ENCODE peak calls at places on chromosome 13, in four cellular contexts. One of them, this sample, is unnamed.

GRCh38 chr13:101829484-101829883 is 377.0 kb downstream of the ITGBL1 start:
- DNase-seq in K562: no peak
- DNase-seq in HL-60: no peak
- DNase-seq in GM12878: no peak
- DNase-seq in this sample: no peak

GRCh38 chr13:35768551-35768950 is 292.1 kb upstream of the MAB21L1 start:
- DNase-seq in K562: no peak
- DNase-seq in HL-60: no peak
- DNase-seq in GM12878: no peak
- DNase-seq in this sample: no peak

GRCh38 chr13:99228737-99229691 is 28.4 kb downstream of the UBAC2 start:
- DNase-seq in K562: peak
- DNase-seq in HL-60: peak
- DNase-seq in GM12878: peak
- DNase-seq in this sample: no peak

GRCh38 chr13:38697628-38698333 is 10.9 kb downstream of the FREM2 start:
- DNase-seq in K562: no peak
- DNase-seq in HL-60: no peak
- DNase-seq in GM12878: no peak
- DNase-seq in this sample: no peak

GRCh38 chr13:33045829-33046592 is 29.8 kb downstream of the KL start:
- DNase-seq in K562: no peak
- DNase-seq in HL-60: no peak
- DNase-seq in GM12878: no peak
- DNase-seq in this sample: no peak

GRCh38 chr13:30438286-30438685 is 16.0 kb downstream of the UBE2L5 start:
- DNase-seq in K562: no peak
- DNase-seq in HL-60: no peak
- DNase-seq in GM12878: no peak
- DNase-seq in this sample: no peak

GRCh38 chr13:51978836-51979556 is 32.3 kb downstream of the ATP7B start:
- DNase-seq in K562: peak
- DNase-seq in HL-60: no peak
- DNase-seq in GM12878: no peak
- DNase-seq in this sample: no peak

GRCh38 chr13:71634605-71635443 is 232.2 kb downstream of the DACH1 start:
- DNase-seq in K562: no peak
- DNase-seq in HL-60: no peak
- DNase-seq in GM12878: no peak
- DNase-seq in this sample: no peak

GRCh38 chr13:85379433-85379832 is 419.8 kb downstream of the SLITRK6 start:
- DNase-seq in K562: no peak
- DNase-seq in HL-60: no peak
- DNase-seq in GM12878: no peak
- DNase-seq in this sample: no peak
- TF ChIP-seq SPI1 in K562: no peak
- TF ChIP-seq SPI1 in HL-60: no peak
- TF ChIP-seq SPI1 in GM12878: no peak
- TF ChIP-seq SPI1 in this sample: no peak

DNA sequence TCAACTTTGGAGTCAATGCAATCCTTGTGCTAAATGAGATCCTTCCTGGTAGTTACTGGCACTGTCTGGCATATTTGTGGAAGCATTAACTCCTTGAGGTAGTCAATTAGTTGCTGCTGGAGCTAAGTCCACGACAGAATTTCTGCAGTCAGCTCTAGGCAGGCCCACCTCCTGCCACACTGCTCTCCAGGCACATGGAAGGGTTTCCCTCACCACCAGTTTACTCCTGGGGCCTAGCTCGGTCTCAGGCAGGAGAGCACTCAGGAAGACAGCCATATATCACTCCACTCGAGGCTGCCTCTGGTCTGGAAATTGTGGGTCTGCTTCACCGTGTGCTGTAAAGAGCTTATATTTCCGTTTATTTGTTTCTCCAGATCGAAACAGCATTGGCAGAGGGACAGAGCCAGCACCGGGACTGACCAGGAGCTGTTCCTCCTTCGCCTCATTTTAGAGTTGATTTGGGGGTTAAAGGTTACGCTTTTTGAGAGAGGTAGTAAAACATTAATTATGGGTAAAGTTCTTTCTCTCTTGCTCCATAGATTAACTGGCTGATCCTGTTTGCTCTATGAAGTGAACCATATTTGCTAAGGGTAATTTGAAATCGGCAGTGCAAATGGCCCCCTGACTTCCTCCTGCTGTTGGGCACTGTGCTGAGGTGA is 20.6 kb upstream of the GTF3A start:
- DNase-seq in K562: no peak
- DNase-seq in HL-60: no peak
- DNase-seq in GM12878: no peak
- DNase-seq in this sample: no peak
- TF ChIP-seq SPI1 in K562: no peak
- TF ChIP-seq SPI1 in HL-60: no peak
- TF ChIP-seq SPI1 in GM12878: no peak
- TF ChIP-seq SPI1 in this sample: no peak

DNA sequence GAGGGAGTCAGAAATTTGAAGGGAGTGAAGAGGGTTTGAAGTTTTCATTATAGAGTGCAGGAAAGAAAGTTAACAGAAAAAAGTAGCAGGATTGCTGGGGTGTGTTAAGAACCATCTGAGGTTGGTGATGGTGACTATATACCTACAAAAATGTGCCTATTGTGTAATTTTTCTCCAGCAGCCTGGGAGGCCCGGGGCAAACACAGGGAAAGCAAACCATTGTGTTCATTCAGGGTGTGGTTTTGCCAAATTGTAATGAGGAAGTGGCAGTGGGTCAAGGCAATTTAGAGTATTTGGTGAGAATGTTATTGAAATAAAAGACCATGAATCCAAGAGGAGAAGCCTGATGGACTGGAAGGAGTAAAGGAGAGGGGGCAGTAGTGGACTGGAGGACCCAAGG is 8.2 kb upstream of the SUCLA2 start:
- DNase-seq in K562: no peak
- DNase-seq in HL-60: peak
- DNase-seq in GM12878: no peak
- DNase-seq in this sample: no peak
- TF ChIP-seq SPI1 in K562: no peak
- TF ChIP-seq SPI1 in HL-60: peak
- TF ChIP-seq SPI1 in GM12878: peak
- TF ChIP-seq SPI1 in this sample: no peak

GRCh38 chr13:50197705-50198104 is 182.5 kb downstream of the KCNRG start:
- DNase-seq in K562: no peak
- DNase-seq in HL-60: no peak
- DNase-seq in GM12878: no peak
- DNase-seq in this sample: no peak

GRCh38 chr13:50196118-50196517 is 180.9 kb downstream of the KCNRG start:
- DNase-seq in K562: no peak
- DNase-seq in HL-60: no peak
- DNase-seq in GM12878: no peak
- DNase-seq in this sample: no peak

GRCh38 chr13:50200988-50201387 is 185.7 kb downstream of the KCNRG start:
- DNase-seq in K562: peak
- DNase-seq in HL-60: no peak
- DNase-seq in GM12878: no peak
- DNase-seq in this sample: no peak

GRCh38 chr13:50200562-50200961 is 185.3 kb downstream of the KCNRG start:
- DNase-seq in K562: peak
- DNase-seq in HL-60: no peak
- DNase-seq in GM12878: no peak
- DNase-seq in this sample: no peak

DNA sequence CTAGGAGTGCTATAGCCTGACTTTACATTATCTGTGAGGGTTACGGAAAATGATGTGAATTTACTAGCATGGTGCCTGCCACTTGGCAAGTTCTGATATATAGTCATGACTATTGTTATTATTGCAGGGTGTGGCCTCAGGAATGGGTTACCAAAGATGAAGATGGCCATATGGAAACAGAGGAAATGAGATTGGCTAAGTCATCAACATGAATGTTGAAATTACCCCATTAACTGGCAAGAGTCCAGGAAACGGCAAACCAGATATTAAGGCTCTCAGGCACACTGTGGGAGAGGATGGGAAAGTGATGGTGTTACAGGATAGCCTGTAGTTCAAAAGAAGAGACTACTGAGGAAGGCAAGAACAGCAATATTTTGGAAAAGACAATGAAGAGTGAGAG is 183.3 kb downstream of the KCNRG start:
- DNase-seq in K562: peak
- DNase-seq in HL-60: peak
- DNase-seq in GM12878: no peak
- DNase-seq in this sample: no peak
- TF ChIP-seq SPI1 in K562: no peak
- TF ChIP-seq SPI1 in HL-60: no peak
- TF ChIP-seq SPI1 in GM12878: no peak
- TF ChIP-seq SPI1 in this sample: no peak